ENCODE peak calls at places on chromosomes 12 and 14, in five cellular contexts. X is DMS53; I is RPMI8226; L is stimulated activated naive CD4-positive, alpha-beta T cell treated with Interleukin-2 at 50 U/mL for 16 hours; B is GM13976. O is an unnamed sample.

GRCh38 chr14:74856366-74856765 is 19.6 kb downstream of the PROX2 start:
- DNase-seq in I (peak; percentile 8), X (no peak), L (no peak), B (no peak), O (no peak)

GRCh38 chr12:7439579-7440505 is 4.1 kb downstream of the CD163L1 start:
- DNase-seq in I (no peak), B (peak; percentile 17), L (peak; percentile 23), X (peak; percentile 99), O (no peak)

GRCh38 chr14:50399251-50400032 is 2.8 kb upstream of the CDKL1 start:
- DNase-seq in B (no peak), X (peak; percentile 39), I (peak; percentile 31), L (no peak), O (no peak)

GRCh38 chr14:100592972-100593371 is 5.8 kb upstream of the BEGAIN start:
- DNase-seq in I (no peak), B (no peak), X (no peak), L (no peak), O (no peak)

GRCh38 chr12:29242921-29243431 is 93.9 kb downstream of the FAR2 start:
- DNase-seq in I (no peak), B (no peak), X (no peak), L (no peak), O (peak; percentile 99)

GRCh38 chr12:38399711-38400205 is 83.2 kb downstream of the ALG10B start:
- DNase-seq in B (no peak), I (no peak), L (no peak), X (no peak), O (no peak)

GRCh38 chr12:106897082-106897481 is 58.6 kb upstream of the TMEM263 start:
- DNase-seq in L (no peak), B (no peak), X (peak; percentile 39), I (no peak), O (no peak)

GRCh38 chr12:48296586-48297396 is 53.9 kb downstream of the ZNF641 start:
- DNase-seq in B (peak; percentile 41), I (peak; percentile 33), L (peak; percentile 10), X (peak; percentile 97), O (no peak)

O was measured in KBM-7.